ENCODE peak calls at places on chromosomes 1 and 21, in eight cellular contexts. B is left ventricle myocardium inferior; Z is IMR-90; U is mesenchymal stem cell; W is Peyer's patch; C is mesendoderm; P is CD8-positive, alpha-beta memory T cell; R is adrenal gland. I is an unnamed sample. For H3K27me3 and H3K36me3, the result is how much of the 10 kb centered on the place peaks cover.

GRCh38 chr1:223886516-223886921 is 40.8 kb upstream of the TP53BP2 start:
- DNase-seq in B (no peak), Z (no peak), U (no peak), W (no peak), C (no peak), P (no peak), R (no peak), I (no peak)

GRCh38 chr1:8525291-8526275 is 207.7 kb downstream of the SLC45A1 start:
- DNase-seq in B (peak), Z (peak), U (peak), W (peak), C (peak), P (peak), R (peak), I (no peak)

GRCh38 chr21:30329203-30329868 is 8.2 kb downstream of the KRTAP27-1 start:
- DNase-seq in B (no peak), Z (no peak), U (no peak), W (no peak), C (no peak), P (no peak), R (no peak), I (no peak)

GRCh38 chr1:56577859-56578663 is 1.3 kb downstream of the PLPP3 start:
- DNase-seq in B (peak), Z (peak), U (peak), W (peak), C (peak), P (no peak), R (peak), I (peak)

GRCh38 chr1:113517983-113518382 is 127.7 kb downstream of the MAGI3 start:
- DNase-seq in B (no peak), Z (no peak), U (no peak), W (no peak), C (no peak), P (no peak), R (no peak), I (no peak)

GRCh38 chr1:212777166-212777565 is 14.4 kb downstream of the NSL1 start:
- DNase-seq in B (no peak), Z (no peak), U (no peak), W (no peak), C (no peak), P (no peak), R (no peak), I (no peak)

GRCh38 chr1:228392111-228392936 is 14.3 kb downstream of the TRIM11 start:
- DNase-seq in B (no peak), Z (peak), U (peak), W (peak), C (no peak), P (no peak), R (peak), I (peak)

GRCh38 chr1:221987860-221988520 is 246.1 kb upstream of the DUSP10 start:
- DNase-seq in B (no peak), Z (peak), U (peak), W (no peak), C (peak), P (no peak), R (no peak), I (no peak)

GRCh38 chr1:243727503-243728191 is 122.4 kb downstream of the AKT3 start:
- DNase-seq in B (no peak), Z (no peak), U (no peak), W (no peak), C (no peak), P (no peak), R (no peak), I (no peak)

GRCh38 chr1:156118175-156118868 is 3.8 kb downstream of the LMNA start:
- DNase-seq in B (peak), Z (no peak), U (peak), W (peak), C (no peak), P (no peak), R (peak), I (peak)

GRCh38 chr1:187928288-187928687 is 1099.5 kb downstream of the PLA2G4A start:
- DNase-seq in B (no peak), Z (peak), U (peak), W (no peak), C (peak), P (no peak), R (no peak), I (no peak)

GRCh38 chr1:224769987-224770693 is 154.0 kb downstream of the CNIH3 start:
- DNase-seq in B (no peak), Z (peak), U (peak), W (no peak), C (no peak), P (no peak), R (no peak), I (no peak)

GRCh38 chr1:53122847-53123461 is 19.5 kb downstream of the SLC1A7 start:
- DNase-seq in B (no peak), Z (no peak), U (no peak), W (no peak), C (no peak), P (no peak), R (no peak), I (no peak)

GRCh38 chr1:19110266-19110927 is 99.7 kb downstream of the UBR4 start:
- DNase-seq in B (no peak), Z (no peak), U (no peak), W (no peak), C (no peak), P (no peak), R (no peak), I (no peak)

GRCh38 chr1:95832370-95832769 is 598.4 kb downstream of the RWDD3 start:
- DNase-seq in B (no peak), Z (no peak), U (no peak), W (no peak), C (no peak), P (no peak), R (no peak), I (no peak)

GRCh38 chr1:181043025-181043880 is 9.5 kb downstream of the MR1 start:
- DNase-seq in B (no peak), Z (peak), U (peak), W (peak), C (no peak), P (no peak), R (no peak), I (peak)

GRCh38 chr1:173411835-173412742 is 65.0 kb upstream of the PRDX6 start:
- DNase-seq in B (no peak), Z (peak), U (peak), W (no peak), C (no peak), P (no peak), R (peak), I (no peak)

GRCh38 chr1:12069616-12070244 is 6.6 kb downstream of the TNFRSF8 start:
- DNase-seq in B (no peak), Z (no peak), U (no peak), W (no peak), C (peak), P (no peak), R (no peak), I (no peak)

GRCh38 chr1:221203224-221204054 is 324.2 kb downstream of the HLX start:
- DNase-seq in B (peak), Z (peak), U (peak), W (peak), C (peak), P (peak), R (peak), I (peak)

GRCh38 chr21:45869121-45870007 is 112.2 kb upstream of the COL6A1 start:
- DNase-seq in B (no peak), Z (peak), U (peak), W (no peak), C (no peak), P (peak), R (no peak), I (peak)

GRCh38 chr21:23016617-23017016 is 2018.4 kb downstream of the NCAM2 start:
- DNase-seq in B (no peak), Z (no peak), U (no peak), W (no peak), C (peak), P (no peak), R (no peak), I (no peak)

GRCh38 chr1:229024528-229025119 is 246.3 kb upstream of the RAB4A start:
- DNase-seq in B (peak), Z (peak), U (peak), W (no peak), C (peak), P (no peak), R (peak), I (no peak)

GRCh38 chr1:116972676-116973035 is 28.9 kb upstream of the CD101 start:
- DNase-seq in B (no peak), Z (no peak), U (no peak), W (no peak), C (no peak), P (no peak), R (no peak), I (no peak)

GRCh38 chr1:32765561-32766327 is 51.4 kb downstream of the YARS1 start:
- DNase-seq in B (no peak), Z (no peak), U (no peak), W (no peak), C (peak), P (no peak), R (no peak), I (peak)

GRCh38 chr1:199226163-199226562 is 587.3 kb downstream of the PTPRC start:
- DNase-seq in B (no peak), Z (peak), U (peak), W (no peak), C (no peak), P (no peak), R (no peak), I (no peak)

GRCh38 chr1:208177656-208178055 is 66.5 kb downstream of the PLXNA2 start:
- DNase-seq in B (no peak), Z (no peak), U (no peak), W (peak), C (peak), P (no peak), R (no peak), I (no peak)

GRCh38 chr1:20634594-20635084 is 1.4 kb downstream of the PINK1 start:
- DNase-seq in B (no peak), Z (peak), U (peak), W (no peak), C (peak), P (no peak), R (peak), I (no peak)

GRCh38 chr1:180271640-180272255 is 41.7 kb downstream of the LHX4 start:
- DNase-seq in B (no peak), Z (no peak), U (no peak), W (no peak), C (no peak), P (no peak), R (no peak), I (no peak)

GRCh38 chr1:38243106-38243505 is 196.5 kb upstream of the POU3F1 start:
- DNase-seq in B (no peak), Z (no peak), U (no peak), W (peak), C (peak), P (no peak), R (no peak), I (no peak)

GRCh38 chr1:157073944-157074685 is 25.5 kb downstream of the ETV3L start:
- DNase-seq in B (peak), Z (peak), U (peak), W (peak), C (peak), P (no peak), R (peak), I (peak)

GRCh38 chr1:50610563-50610962 is 187.3 kb upstream of the DMRTA2 start:
- DNase-seq in B (no peak), Z (no peak), U (no peak), W (no peak), C (no peak), P (no peak), R (no peak), I (no peak)

GRCh38 chr1:209755926-209756607 is at the start of gene TRAF3IP3:
- DNase-seq in B (no peak), Z (no peak), U (no peak), W (no peak), C (no peak), P (peak), R (no peak), I (peak)

GRCh38 chr1:64163972-64164371 is 39.5 kb upstream of the UBE2U start:
- DNase-seq in B (no peak), Z (peak), U (peak), W (no peak), C (peak), P (no peak), R (no peak), I (no peak)

GRCh38 chr1:30830537-30830936 is 73.0 kb upstream of the LAPTM5 start:
- DNase-seq in B (no peak), Z (no peak), U (no peak), W (no peak), C (no peak), P (no peak), R (no peak), I (no peak)
- H3K27me3 ChIP-seq in B (under half), Z (under half), U (under half), W (under half), C (under half), P (under half), R (under half), I (under half)

DNA sequence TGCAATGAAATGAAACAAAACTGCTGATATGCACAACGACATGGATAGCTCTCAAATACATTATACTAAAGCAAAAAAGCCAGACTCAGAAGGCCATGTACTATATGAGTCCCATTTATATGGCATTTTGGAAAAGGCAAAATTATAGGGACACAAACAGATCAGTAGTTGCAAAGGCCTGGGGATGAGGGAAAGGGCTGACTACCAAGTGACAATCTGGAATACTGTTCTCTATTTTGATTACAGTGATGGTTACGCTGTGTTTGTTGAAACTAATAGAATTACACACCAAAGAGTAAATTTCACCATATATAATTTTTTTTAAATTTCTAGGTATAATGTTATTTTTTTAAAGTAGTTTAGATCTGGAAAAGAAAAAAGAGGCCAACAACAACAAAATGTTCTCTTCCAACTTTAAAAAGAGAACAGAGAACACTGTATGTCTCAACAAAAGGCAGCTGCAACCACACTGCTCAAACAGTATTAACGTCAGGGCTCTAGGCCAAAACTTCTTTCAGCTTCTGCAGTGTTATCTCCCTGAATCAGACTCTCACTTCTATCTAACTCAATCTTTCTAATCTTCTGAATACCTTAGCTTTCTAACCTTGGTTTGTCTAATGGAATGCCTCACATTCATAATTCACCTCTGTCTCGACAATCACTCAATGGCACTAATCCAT is 75.8 kb downstream of the FOXJ3 start:
- DNase-seq in B (no peak), Z (peak), U (peak), W (no peak), C (peak), P (no peak), R (peak), I (no peak)
- H3K36me3 ChIP-seq in B (under half), Z (under half), U (under half), W (under half), C (under half), P (under half), R (under half), I (under half)

GRCh38 chr1:36822648-36823047 is 211.7 kb downstream of the GRIK3 start:
- DNase-seq in B (no peak), Z (no peak), U (no peak), W (no peak), C (no peak), P (no peak), R (no peak), I (no peak)
- H3K27me3 ChIP-seq in B (half or more), Z (under half), U (under half), W (under half), C (under half), P (under half), R (under half), I (half or more)

GRCh38 chr1:27556781-27557595 is 47.0 kb downstream of the AHDC1 start:
- DNase-seq in B (peak), Z (peak), U (peak), W (peak), C (peak), P (peak), R (peak), I (peak)
- H3K36me3 ChIP-seq in B (under half), Z (under half), U (half or more), W (under half), C (under half), P (under half), R (under half), I (under half)

DNA sequence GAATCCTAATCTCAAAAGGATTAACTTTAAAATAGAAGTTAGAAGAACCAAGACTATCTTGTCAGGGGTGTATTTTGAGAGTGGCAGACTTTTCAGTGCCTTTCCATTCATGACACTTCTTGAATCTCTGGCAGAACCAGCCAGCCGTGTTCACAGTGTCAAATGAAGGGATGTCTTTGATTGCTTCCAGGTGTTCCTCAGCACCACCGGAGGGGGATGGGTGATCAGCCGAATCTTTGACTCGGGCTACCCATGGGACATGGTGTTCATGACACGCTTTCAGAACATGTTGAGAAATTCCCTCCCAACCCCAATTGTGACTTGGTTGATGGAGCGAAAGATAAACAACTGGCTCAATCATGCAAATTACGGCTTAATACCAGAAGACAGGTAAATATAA is 32.3 kb downstream of the FMO1 start:
- DNase-seq in B (no peak), Z (no peak), U (no peak), W (no peak), C (no peak), P (no peak), R (no peak), I (no peak)
- H3K27me3 ChIP-seq in B (under half), Z (under half), U (under half), W (under half), C (under half), P (under half), R (under half), I (under half)

GRCh38 chr1:183522104-183522503 is 49.8 kb downstream of the SMG7 start:
- DNase-seq in B (no peak), Z (no peak), U (no peak), W (no peak), C (no peak), P (no peak), R (no peak), I (no peak)
- H3K36me3 ChIP-seq in B (half or more), Z (under half), U (under half), W (under half), C (under half), P (under half), R (under half), I (under half)